ENCODE peak calls at places on chromosomes 6 and 20, in seven cellular contexts. G, W, M, T, Y, H and I are unnamed samples.

GRCh38 chr6:21053612-21054011 is 519.4 kb downstream of the CDKAL1 start:
- DNase-seq in G (peak; percentile 21), W (no peak), M (no peak), T (no peak), Y (no peak), H (no peak), I (no peak)

GRCh38 chr6:24738732-24739131 is 19.8 kb upstream of the C6orf62 start:
- DNase-seq in G (no peak), W (no peak), M (no peak), T (no peak), Y (no peak), H (no peak), I (no peak)

GRCh38 chr6:109987196-109987595 is 9.1 kb downstream of the GPR6 start:
- DNase-seq in G (no peak), W (no peak), M (no peak), T (no peak), Y (no peak), H (no peak), I (no peak)

GRCh38 chr6:43771858-43772570 is 2.0 kb downstream of the VEGFA start:
- DNase-seq in G (peak; percentile 83), W (peak; percentile 78), M (peak; percentile 86), T (peak; percentile 77), Y (peak; percentile 55), H (no peak), I (peak; percentile 92)

GRCh38 chr20:49986049-49986448 is 3.3 kb downstream of the SNAI1 start:
- DNase-seq in G (no peak), W (no peak), M (no peak), T (no peak), Y (no peak), H (no peak), I (no peak)

GRCh38 chr6:52725133-52725529 is 38.1 kb downstream of the GSTA2 start:
- DNase-seq in G (no peak), W (no peak), M (peak; percentile 70), T (no peak), Y (no peak), H (no peak), I (no peak)

GRCh38 chr6:157533397-157533814 is 152.4 kb downstream of the ZDHHC14 start:
- DNase-seq in G (peak; percentile 31), W (peak; percentile 63), M (no peak), T (no peak), Y (no peak), H (no peak), I (peak; percentile 45)

GRCh38 chr6:130632897-130633296 is 194.3 kb upstream of the SMLR1 start:
- DNase-seq in G (no peak), W (no peak), M (no peak), T (no peak), Y (no peak), H (no peak), I (no peak)

GRCh38 chr20:55888655-55889054 is 116.7 kb downstream of the CBLN4 start:
- DNase-seq in G (peak; percentile 25), W (no peak), M (no peak), T (no peak), Y (no peak), H (no peak), I (no peak)

GRCh38 chr20:41631826-41632225 is 13.6 kb upstream of the CHD6 start:
- DNase-seq in G (no peak), W (no peak), M (peak; percentile 40), T (peak; percentile 54), Y (peak; percentile 19), H (no peak), I (peak; percentile 54)

GRCh38 chr6:4611441-4612129 is 164.6 kb upstream of the CDYL start:
- DNase-seq in G (peak; percentile 30), W (no peak), M (no peak), T (no peak), Y (no peak), H (no peak), I (no peak)

GRCh38 chr6:71082033-71082620 is 125.3 kb upstream of the B3GAT2 start:
- DNase-seq in G (no peak), W (no peak), M (no peak), T (no peak), Y (no peak), H (no peak), I (no peak)

GRCh38 chr20:43689165-43689564 is 22.3 kb downstream of the MYBL2 start:
- DNase-seq in G (no peak), W (no peak), M (no peak), T (no peak), Y (no peak), H (no peak), I (no peak)

GRCh38 chr6:76351275-76351674 is 278.8 kb upstream of the IMPG1 start:
- DNase-seq in G (peak; percentile 31), W (no peak), M (no peak), T (no peak), Y (no peak), H (no peak), I (no peak)

GRCh38 chr20:50366270-50367103 is 143.7 kb upstream of the PTPN1 start:
- DNase-seq in G (no peak), W (no peak), M (peak; percentile 91), T (no peak), Y (peak; percentile 67), H (no peak), I (no peak)

GRCh38 chr20:25280051-25280573 is 32.2 kb downstream of the PYGB start:
- DNase-seq in G (no peak), W (peak; percentile 37), M (no peak), T (no peak), Y (no peak), H (no peak), I (peak; percentile 88)

GRCh38 chr6:30071081-30071818 is 4.3 kb downstream of the PPP1R11 start:
- DNase-seq in G (no peak), W (peak; percentile 61), M (peak; percentile 35), T (no peak), Y (no peak), H (no peak), I (no peak)

GRCh38 chr6:30071858-30072257 is 3.7 kb downstream of the RNF39 start:
- DNase-seq in G (no peak), W (no peak), M (no peak), T (no peak), Y (no peak), H (no peak), I (no peak)

GRCh38 chr6:30063315-30063714 is 2.2 kb downstream of the POLR1H start:
- DNase-seq in G (no peak), W (no peak), M (no peak), T (no peak), Y (no peak), H (no peak), I (no peak)

GRCh38 chr6:30066577-30067459 is at the start of gene PPP1R11:
- DNase-seq in G (peak; percentile 100), W (peak; percentile 91), M (peak; percentile 99), T (peak; percentile 97), Y (peak; percentile 95), H (peak; percentile 98), I (peak; percentile 99)

GRCh38 chr6:30067460-30068139 is 602 bp downstream of the PPP1R11 start:
- DNase-seq in G (no peak), W (no peak), M (no peak), T (no peak), Y (peak; percentile 75), H (no peak), I (no peak)
- TF ChIP-seq POLR2A in G (no peak), W (no peak), M (no peak), T (no peak), Y (no peak), H (no peak), I (no peak)

GRCh38 chr20:20820104-20820503 is 107.7 kb upstream of the RALGAPA2 start:
- DNase-seq in G (peak; percentile 64), W (peak; percentile 69), M (peak; percentile 19), T (no peak), Y (no peak), H (no peak), I (no peak)
- TF ChIP-seq CTCF in G (peak; percentile 70), W (peak; percentile 42), M (no peak), T (peak; percentile 49), Y (no peak), H (peak; percentile 19), I (no peak)

GRCh38 chr6:111551521-111552231 is 54.0 kb downstream of the TRAF3IP2 start:
- DNase-seq in G (no peak), W (no peak), M (peak; percentile 85), T (no peak), Y (no peak), H (no peak), I (no peak)
- H3K4me3 ChIP-seq in G (no peak overlapping the region), W (no peak overlapping the region), M (peak overlapping the region; percentile 22), T (peak overlapping the region; percentile 14), Y (no peak overlapping the region), H (no peak overlapping the region), I (no peak overlapping the region)

GRCh38 chr6:151451950-151452749 is at the start of gene RMND1:
- DNase-seq in G (peak; percentile 100), W (peak; percentile 98), M (peak; percentile 100), T (peak; percentile 99), Y (peak; percentile 98), H (peak; percentile 97), I (peak; percentile 100)
- TF ChIP-seq POLR2A in G (peak; percentile 57), W (peak; percentile 89), M (peak; percentile 50), T (peak; percentile 56), Y (peak; percentile 61), H (peak; percentile 8), I (no peak)

GRCh38 chr20:6689339-6689973 is 78.0 kb upstream of the BMP2 start:
- DNase-seq in G (peak; percentile 50), W (no peak), M (no peak), T (no peak), Y (no peak), H (no peak), I (no peak)
- TF ChIP-seq CTCF in G (no peak), W (no peak), M (no peak), T (no peak), Y (no peak), H (no peak), I (no peak)

DNA sequence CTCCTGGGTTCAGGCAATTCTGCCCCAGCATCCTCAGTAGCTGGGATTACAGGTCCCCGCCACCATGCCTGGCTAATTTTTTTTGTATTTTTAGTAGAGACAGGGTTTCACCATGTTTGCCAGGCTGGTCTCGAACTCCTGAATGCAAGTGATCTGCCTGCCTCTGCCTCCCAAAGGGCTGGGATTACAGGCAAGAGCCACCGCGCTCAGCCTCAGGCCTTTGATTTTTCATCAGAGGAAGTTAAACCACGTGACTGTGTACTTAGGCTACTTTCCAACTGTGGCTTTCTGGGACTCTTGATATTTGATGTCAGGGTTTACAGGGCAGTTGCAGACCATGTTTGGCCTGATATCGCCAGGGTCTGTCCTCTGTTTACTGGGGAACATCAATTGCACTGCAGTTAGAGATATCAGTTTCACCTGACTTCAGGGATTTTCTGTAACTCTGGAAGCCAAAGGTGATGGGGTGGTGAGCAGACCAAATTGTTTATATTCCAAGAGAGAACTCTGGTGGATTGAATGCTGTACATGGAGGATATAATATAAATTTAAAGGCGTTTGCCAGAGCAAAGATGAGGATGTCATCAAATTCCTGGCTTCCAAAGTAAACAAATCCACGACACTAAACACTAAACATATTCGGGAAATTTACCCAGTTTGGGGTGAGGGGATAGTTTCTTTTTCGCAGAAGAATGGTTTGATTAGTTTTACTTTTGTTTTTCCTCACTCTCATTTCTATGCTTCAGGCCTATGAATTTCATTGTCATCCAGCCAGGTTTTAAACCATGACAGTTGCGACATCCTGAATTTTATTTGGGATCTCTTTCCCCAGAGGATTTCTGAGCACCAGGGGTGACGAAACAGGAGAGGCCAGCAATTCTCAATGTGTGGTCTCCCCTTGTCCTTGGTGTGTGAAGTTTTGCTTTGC is 4.2 kb downstream of the PSMF1 start:
- DNase-seq in G (peak; percentile 18), W (no peak), M (peak; percentile 50), T (no peak), Y (peak; percentile 56), H (no peak), I (peak; percentile 88)
- H3K4me3 ChIP-seq in G (no peak overlapping the region), W (no peak overlapping the region), M (peak overlapping the region; percentile 2), T (peak overlapping the region; percentile 12), Y (no peak overlapping the region), H (no peak overlapping the region), I (no peak overlapping the region)